ENCODE peak calls at places on chromosome 16, in nine cellular contexts. X is activated CD8-positive, alpha-beta memory T cell treated with anti-CD3 and anti-CD28 coated beads for 24 hours; N is activated CD4-positive, alpha-beta T cell treated with anti-CD3 and anti-CD28 coated beads, Interleukin-2, amount 50 U/mL, for 1 hour; U is AG09309; S is WTC11; P is T-helper 1 cell; C is nephron progenitor cell; A is fibroblast of the aortic adventitia; R is AG09319. O is an unnamed sample.

GRCh38 chr16:35311475-35311874 is 1852.1 kb downstream of the TP53TG3F start:
- DNase-seq in X (no peak), N (no peak), U (no peak), S (no peak), P (no peak), C (no peak), A (no peak), R (no peak), O (no peak)

GRCh38 chr16:50699345-50700159 is 6.1 kb downstream of the NOD2 start:
- DNase-seq in X (peak; percentile 75), N (peak; percentile 36), U (no peak), S (no peak), P (no peak), C (no peak), A (no peak), R (no peak), O (no peak)

GRCh38 chr16:57639172-57639571 is 10.7 kb downstream of the ADGRG1 start:
- DNase-seq in X (no peak), N (no peak), U (no peak), S (peak; percentile 75), P (no peak), C (peak; percentile 83), A (no peak), R (no peak), O (no peak)

GRCh38 chr16:46884513-46885293 is 541 bp downstream of the GPT2 start:
- DNase-seq in X (peak; percentile 64), N (no peak), U (no peak), S (no peak), P (no peak), C (peak; percentile 42), A (no peak), R (no peak), O (no peak)

GRCh38 chr16:73047536-73048291 is at the start of gene ZFHX3:
- DNase-seq in X (no peak), N (peak; percentile 20), U (no peak), S (peak; percentile 78), P (no peak), C (peak; percentile 78), A (peak; percentile 51), R (no peak), O (no peak)

GRCh38 chr16:84759061-84759460 is 59.3 kb downstream of the USP10 start:
- DNase-seq in X (no peak), N (peak; percentile 51), U (no peak), S (no peak), P (no peak), C (no peak), A (no peak), R (no peak), O (no peak)

GRCh38 chr16:31429314-31429713 is 1.2 kb upstream of the COX6A2 start:
- DNase-seq in X (no peak), N (no peak), U (no peak), S (no peak), P (no peak), C (no peak), A (no peak), R (no peak), O (no peak)

GRCh38 chr16:21590791-21591190 is 8.6 kb upstream of the METTL9 start:
- DNase-seq in X (no peak), N (no peak), U (no peak), S (no peak), P (no peak), C (no peak), A (peak; percentile 49), R (no peak), O (no peak)

GRCh38 chr16:72990003-72990521 is 57.9 kb downstream of the ZFHX3 start:
- DNase-seq in X (no peak), N (no peak), U (peak; percentile 65), S (no peak), P (no peak), C (no peak), A (peak; percentile 80), R (peak; percentile 27), O (no peak)

GRCh38 chr16:49592507-49593422 is 219.2 kb downstream of the C16orf78 start:
- DNase-seq in X (peak; percentile 69), N (peak; percentile 40), U (no peak), S (peak; percentile 72), P (no peak), C (peak; percentile 60), A (peak; percentile 51), R (no peak), O (no peak)

GRCh38 chr16:2537451-2538379 is at the start of gene PDPK1:
- DNase-seq in X (peak; percentile 94), N (peak; percentile 90), U (peak; percentile 54), S (peak; percentile 93), P (peak; percentile 91), C (peak; percentile 88), A (peak; percentile 90), R (peak; percentile 83), O (peak; percentile 81)

GRCh38 chr16:381788-382717 is at the start of gene PGAP6:
- DNase-seq in X (peak; percentile 82), N (peak; percentile 58), U (no peak), S (peak; percentile 57), P (peak; percentile 61), C (peak; percentile 70), A (peak; percentile 28), R (no peak), O (no peak)

GRCh38 chr16:19808061-19808621 is 76.5 kb downstream of the GPRC5B start:
- DNase-seq in X (no peak), N (no peak), U (no peak), S (no peak), P (no peak), C (no peak), A (peak; percentile 52), R (no peak), O (no peak)

GRCh38 chr16:25081702-25082101 is 29.8 kb upstream of the LCMT1 start:
- DNase-seq in X (no peak), N (no peak), U (no peak), S (no peak), P (no peak), C (no peak), A (no peak), R (no peak), O (no peak)

GRCh38 chr16:85644093-85644712 is 31.1 kb downstream of the GSE1 start:
- DNase-seq in X (no peak), N (no peak), U (no peak), S (no peak), P (no peak), C (no peak), A (no peak), R (no peak), O (no peak)

GRCh38 chr16:66266436-66267286 is 99.8 kb upstream of the CDH5 start:
- DNase-seq in X (peak; percentile 32), N (no peak), U (no peak), S (no peak), P (no peak), C (peak; percentile 67), A (peak; percentile 98), R (peak; percentile 90), O (no peak)

GRCh38 chr16:51982715-51983680 is 563.9 kb downstream of the TOX3 start:
- DNase-seq in X (no peak), N (no peak), U (peak; percentile 42), S (peak; percentile 22), P (no peak), C (peak; percentile 61), A (peak; percentile 86), R (peak; percentile 49), O (no peak)

GRCh38 chr16:80081851-80082250 is 458.9 kb upstream of the DYNLRB2 start:
- DNase-seq in X (no peak), N (no peak), U (no peak), S (no peak), P (no peak), C (no peak), A (no peak), R (no peak), O (no peak)

GRCh38 chr16:29192329-29193247 is 207.7 kb downstream of the LAT start:
- DNase-seq in X (no peak), N (no peak), U (no peak), S (no peak), P (no peak), C (no peak), A (no peak), R (no peak), O (no peak)

GRCh38 chr16:56743840-56744239 is 13.9 kb downstream of the NUP93 start:
- DNase-seq in X (no peak), N (no peak), U (no peak), S (no peak), P (no peak), C (no peak), A (peak; percentile 40), R (no peak), O (no peak)

GRCh38 chr16:20880867-20881866 is 19.0 kb downstream of the DCUN1D3 start:
- DNase-seq in X (no peak), N (no peak), U (no peak), S (no peak), P (no peak), C (no peak), A (no peak), R (no peak), O (no peak)

GRCh38 chr16:5905935-5906334 is 808.3 kb upstream of the EEF2KMT start:
- DNase-seq in X (no peak), N (no peak), U (no peak), S (no peak), P (no peak), C (no peak), A (no peak), R (no peak), O (no peak)

GRCh38 chr16:2770057-2770780 is 6.9 kb downstream of the ELOB start:
- DNase-seq in X (peak; percentile 57), N (no peak), U (no peak), S (no peak), P (no peak), C (no peak), A (no peak), R (no peak), O (no peak)

GRCh38 chr16:24986512-24987303 is 28.5 kb downstream of the ARHGAP17 start:
- DNase-seq in X (peak; percentile 44), N (no peak), U (peak; percentile 51), S (no peak), P (no peak), C (no peak), A (peak; percentile 98), R (no peak), O (peak; percentile 49)

GRCh38 chr16:51153275-51153991 is 2.4 kb upstream of the SALL1 start:
- DNase-seq in X (no peak), N (no peak), U (no peak), S (peak; percentile 44), P (no peak), C (peak; percentile 45), A (peak; percentile 33), R (no peak), O (no peak)

GRCh38 chr16:53745126-53745525 is 41.2 kb downstream of the FTO start:
- DNase-seq in X (no peak), N (no peak), U (peak; percentile 43), S (no peak), P (no peak), C (no peak), A (peak; percentile 76), R (no peak), O (no peak)

GRCh38 chr16:3458852-3459361 is 15.4 kb downstream of the NAA60 start:
- DNase-seq in X (no peak), N (no peak), U (no peak), S (no peak), P (no peak), C (no peak), A (peak; percentile 35), R (no peak), O (no peak)

GRCh38 chr16:31335431-31335830 is 19.5 kb upstream of the ITGAX start:
- DNase-seq in X (no peak), N (no peak), U (no peak), S (no peak), P (no peak), C (no peak), A (no peak), R (no peak), O (no peak)

GRCh38 chr16:55479560-55480197 is 681 bp downstream of the MMP2 start:
- DNase-seq in X (no peak), N (no peak), U (no peak), S (no peak), P (no peak), C (no peak), A (no peak), R (no peak), O (no peak)

GRCh38 chr16:3861808-3862451 is 18.6 kb downstream of the CREBBP start:
- DNase-seq in X (no peak), N (no peak), U (no peak), S (no peak), P (no peak), C (no peak), A (no peak), R (no peak), O (no peak)

GRCh38 chr16:1771864-1772361 is 570 bp upstream of the NME3 start:
- DNase-seq in X (no peak), N (no peak), U (no peak), S (peak; percentile 39), P (no peak), C (no peak), A (no peak), R (no peak), O (no peak)